ENCODE peak calls at places on chromosomes 13 and 19, in five cellular contexts. One of them, this sample, is unnamed.

GRCh38 chr19:5154129-5154798 is 185.4 kb downstream of the KDM4B start:
- DNase-seq in cardiac muscle cell: peak; percentile 22
- DNase-seq in neural progenitor cell: peak; percentile 64
- DNase-seq in A549: peak; percentile 26
- DNase-seq in left lung: peak; percentile 67
- DNase-seq in this sample: no peak

GRCh38 chr13:45538382-45538781 is 73.6 kb downstream of the COG3 start:
- DNase-seq in cardiac muscle cell: no peak
- DNase-seq in neural progenitor cell: peak; percentile 62
- DNase-seq in A549: no peak
- DNase-seq in left lung: peak; percentile 6
- DNase-seq in this sample: no peak

GRCh38 chr13:39561971-39562370 is 41.0 kb downstream of the LHFPL6 start:
- DNase-seq in cardiac muscle cell: no peak
- DNase-seq in neural progenitor cell: no peak
- DNase-seq in A549: no peak
- DNase-seq in left lung: no peak
- DNase-seq in this sample: peak; percentile 45

GRCh38 chr13:46716821-46717220 is 80.1 kb downstream of the ESD start:
- DNase-seq in cardiac muscle cell: no peak
- DNase-seq in neural progenitor cell: no peak
- DNase-seq in A549: no peak
- DNase-seq in left lung: no peak
- DNase-seq in this sample: no peak

GRCh38 chr13:114054830-114055439 is 77.5 kb downstream of the RASA3 start:
- DNase-seq in cardiac muscle cell: no peak
- DNase-seq in neural progenitor cell: no peak
- DNase-seq in A549: no peak
- DNase-seq in left lung: peak; percentile 54
- DNase-seq in this sample: no peak

GRCh38 chr19:1873524-1874473 is 10.4 kb upstream of the KLF16 start:
- DNase-seq in cardiac muscle cell: no peak
- DNase-seq in neural progenitor cell: no peak
- DNase-seq in A549: no peak
- DNase-seq in left lung: no peak
- DNase-seq in this sample: no peak

GRCh38 chr19:37869766-37870340 is 36.5 kb downstream of the WDR87 start:
- DNase-seq in cardiac muscle cell: no peak
- DNase-seq in neural progenitor cell: no peak
- DNase-seq in A549: no peak
- DNase-seq in left lung: no peak
- DNase-seq in this sample: no peak

GRCh38 chr13:80419416-80419815 is 78.5 kb upstream of the SPRY2 start:
- DNase-seq in cardiac muscle cell: no peak
- DNase-seq in neural progenitor cell: no peak
- DNase-seq in A549: no peak
- DNase-seq in left lung: no peak
- DNase-seq in this sample: no peak

GRCh38 chr19:8337728-8338127 is 5.3 kb downstream of the KANK3 start:
- DNase-seq in cardiac muscle cell: no peak
- DNase-seq in neural progenitor cell: no peak
- DNase-seq in A549: no peak
- DNase-seq in left lung: no peak
- DNase-seq in this sample: no peak

GRCh38 chr13:48817166-48817802 is 158.4 kb upstream of the FNDC3A start:
- DNase-seq in cardiac muscle cell: no peak
- DNase-seq in neural progenitor cell: no peak
- DNase-seq in A549: no peak
- DNase-seq in left lung: no peak
- DNase-seq in this sample: no peak

GRCh38 chr13:24263652-24264051 is 45.7 kb upstream of the C1QTNF9 start:
- DNase-seq in cardiac muscle cell: peak; percentile 71
- DNase-seq in neural progenitor cell: no peak
- DNase-seq in A549: no peak
- DNase-seq in left lung: no peak
- DNase-seq in this sample: no peak

GRCh38 chr13:49584771-49585182 is 581 bp downstream of the RCBTB1 start:
- DNase-seq in cardiac muscle cell: no peak
- DNase-seq in neural progenitor cell: peak; percentile 26
- DNase-seq in A549: no peak
- DNase-seq in left lung: no peak
- DNase-seq in this sample: no peak

GRCh38 chr13:21242236-21242635 is 65.8 kb downstream of the MRPL57 start:
- DNase-seq in cardiac muscle cell: no peak
- DNase-seq in neural progenitor cell: peak; percentile 74
- DNase-seq in A549: no peak
- DNase-seq in left lung: no peak
- DNase-seq in this sample: no peak

GRCh38 chr19:18861235-18861634 is 29.5 kb downstream of the UPF1 start:
- DNase-seq in cardiac muscle cell: no peak
- DNase-seq in neural progenitor cell: no peak
- DNase-seq in A549: no peak
- DNase-seq in left lung: no peak
- DNase-seq in this sample: no peak

GRCh38 chr13:48110930-48111721 is 16.2 kb upstream of the MED4 start:
- DNase-seq in cardiac muscle cell: peak; percentile 86
- DNase-seq in neural progenitor cell: no peak
- DNase-seq in A549: no peak
- DNase-seq in left lung: no peak
- DNase-seq in this sample: no peak

GRCh38 chr19:12783226-12783848 is 7.9 kb upstream of the JUNB start:
- DNase-seq in cardiac muscle cell: no peak
- DNase-seq in neural progenitor cell: no peak
- DNase-seq in A549: peak; percentile 47
- DNase-seq in left lung: no peak
- DNase-seq in this sample: no peak

GRCh38 chr13:110045202-110045601 is 258.8 kb upstream of the IRS2 start:
- DNase-seq in cardiac muscle cell: no peak
- DNase-seq in neural progenitor cell: no peak
- DNase-seq in A549: no peak
- DNase-seq in left lung: no peak
- DNase-seq in this sample: no peak

GRCh38 chr19:18456974-18457373 is 19.0 kb upstream of the ISYNA1 start:
- DNase-seq in cardiac muscle cell: no peak
- DNase-seq in neural progenitor cell: no peak
- DNase-seq in A549: no peak
- DNase-seq in left lung: peak; percentile 56
- DNase-seq in this sample: no peak

GRCh38 chr19:38892841-38893240 is 6.6 kb downstream of the SIRT2 start:
- DNase-seq in cardiac muscle cell: no peak
- DNase-seq in neural progenitor cell: no peak
- DNase-seq in A549: no peak
- DNase-seq in left lung: no peak
- DNase-seq in this sample: no peak

GRCh38 chr13:104301216-104301975 is 1235.2 kb upstream of the SLC10A2 start:
- DNase-seq in cardiac muscle cell: no peak
- DNase-seq in neural progenitor cell: no peak
- DNase-seq in A549: no peak
- DNase-seq in left lung: no peak
- DNase-seq in this sample: no peak

GRCh38 chr13:42600943-42601342 is 27.0 kb downstream of the TNFSF11 start:
- DNase-seq in cardiac muscle cell: peak; percentile 2
- DNase-seq in neural progenitor cell: no peak
- DNase-seq in A549: no peak
- DNase-seq in left lung: no peak
- DNase-seq in this sample: no peak

GRCh38 chr13:27080018-27080948 is 91.3 kb downstream of the USP12 start:
- DNase-seq in cardiac muscle cell: no peak
- DNase-seq in neural progenitor cell: no peak
- DNase-seq in A549: no peak
- DNase-seq in left lung: no peak
- DNase-seq in this sample: no peak

GRCh38 chr13:97264663-97265062 is 42.5 kb downstream of the MBNL2 start:
- DNase-seq in cardiac muscle cell: no peak
- DNase-seq in neural progenitor cell: no peak
- DNase-seq in A549: no peak
- DNase-seq in left lung: no peak
- DNase-seq in this sample: no peak

GRCh38 chr13:39451860-39452301 is 151.1 kb downstream of the LHFPL6 start:
- DNase-seq in cardiac muscle cell: peak; percentile 90
- DNase-seq in neural progenitor cell: no peak
- DNase-seq in A549: no peak
- DNase-seq in left lung: no peak
- DNase-seq in this sample: no peak

GRCh38 chr19:48479686-48480085 is 10.5 kb downstream of the CYTH2 start:
- DNase-seq in cardiac muscle cell: no peak
- DNase-seq in neural progenitor cell: no peak
- DNase-seq in A549: no peak
- DNase-seq in left lung: no peak
- DNase-seq in this sample: no peak

GRCh38 chr13:30415430-30416030 is 6.8 kb upstream of the UBE2L5 start:
- DNase-seq in cardiac muscle cell: no peak
- DNase-seq in neural progenitor cell: no peak
- DNase-seq in A549: no peak
- DNase-seq in left lung: no peak
- DNase-seq in this sample: no peak

DNA sequence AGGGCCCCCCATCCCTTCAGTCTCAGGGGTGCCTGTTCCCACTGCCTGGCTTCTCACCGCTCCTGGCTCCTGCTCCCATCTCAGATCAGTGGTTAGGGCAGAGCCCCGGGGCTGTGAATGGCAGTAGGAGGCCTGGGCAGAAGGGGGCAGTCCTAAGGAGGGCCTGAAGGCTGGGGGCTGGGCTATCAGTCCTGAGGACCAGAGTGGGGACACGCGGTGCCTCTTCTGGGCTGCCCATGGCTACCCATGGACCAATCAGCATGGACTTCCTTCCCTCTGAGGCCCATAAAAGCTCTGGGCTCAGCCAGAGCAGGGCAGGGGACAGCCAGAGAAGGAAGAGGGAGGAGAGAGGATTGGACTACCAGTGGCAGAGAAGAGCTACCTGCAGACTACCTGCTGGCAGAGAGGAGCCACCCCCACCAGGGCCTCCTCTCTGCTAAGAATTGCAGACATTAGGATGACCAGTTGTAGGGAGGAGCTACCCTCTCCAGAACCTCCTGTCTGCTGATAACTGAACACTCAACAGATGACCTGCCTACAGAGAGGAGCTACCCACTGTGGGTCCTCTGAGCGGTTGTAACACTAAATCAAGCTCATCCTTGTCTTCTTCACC is 12.1 kb upstream of the UBE2S start:
- DNase-seq in cardiac muscle cell: no peak
- DNase-seq in neural progenitor cell: no peak
- DNase-seq in A549: no peak
- DNase-seq in left lung: no peak
- DNase-seq in this sample: no peak
- H3K4me1 ChIP-seq in cardiac muscle cell: no peaks in the 10 kb centered on the region
- H3K4me1 ChIP-seq in neural progenitor cell: no peaks in the 10 kb centered on the region
- H3K4me1 ChIP-seq in A549: peaks cover 8% of the 10 kb centered on the region
- H3K4me1 ChIP-seq in left lung: no peaks in the 10 kb centered on the region
- H3K4me1 ChIP-seq in this sample: peaks cover 4% of the 10 kb centered on the region

DNA sequence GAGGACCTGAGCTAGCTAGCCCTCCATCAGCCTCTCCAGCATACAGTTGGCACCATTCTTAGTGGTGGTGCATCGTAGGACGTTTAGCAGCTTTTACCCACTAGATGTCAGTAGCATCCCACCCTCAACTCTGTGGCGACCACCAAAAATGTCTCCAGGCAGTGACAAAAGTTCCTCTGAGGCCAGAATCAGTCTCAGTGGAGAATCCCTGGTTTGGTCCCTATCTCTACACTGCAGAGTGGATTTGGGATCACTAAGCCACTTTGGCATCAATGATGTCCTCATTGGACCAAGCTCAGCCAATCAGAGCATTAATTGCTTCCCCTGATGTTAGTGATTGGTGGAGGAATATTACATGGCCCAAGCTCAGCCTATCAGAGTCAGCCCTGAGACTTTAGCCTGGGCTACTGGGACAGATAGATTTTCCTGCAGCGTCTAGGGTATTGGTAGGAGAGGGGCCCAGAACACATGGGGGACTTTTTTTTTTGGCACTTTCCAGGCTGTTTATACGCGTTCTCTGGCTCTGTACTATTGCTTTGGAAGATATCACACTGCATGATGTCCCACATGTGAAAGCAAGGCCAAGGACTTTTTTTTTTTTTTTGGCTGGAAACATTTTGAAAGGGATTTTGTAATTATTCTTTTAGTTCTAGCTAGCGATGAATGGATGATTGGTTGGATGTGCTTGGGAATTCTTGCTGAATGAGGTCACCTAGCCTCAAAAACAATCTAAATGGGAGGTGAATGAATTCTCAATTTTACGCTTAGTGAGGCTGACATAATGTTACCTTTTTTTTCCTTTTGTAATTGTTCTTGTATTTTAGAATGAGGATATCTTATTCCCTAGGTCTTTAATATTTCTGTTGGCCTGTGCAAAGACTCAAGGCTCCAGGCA is 7.0 kb downstream of the TMEM221 start:
- DNase-seq in cardiac muscle cell: peak; percentile 41
- DNase-seq in neural progenitor cell: peak; percentile 56
- DNase-seq in A549: peak; percentile 38
- DNase-seq in left lung: no peak
- DNase-seq in this sample: no peak
- TF ChIP-seq CTCF in cardiac muscle cell: peak; percentile 29
- TF ChIP-seq CTCF in neural progenitor cell: peak; percentile 63
- TF ChIP-seq CTCF in A549: peak; percentile 35
- TF ChIP-seq CTCF in left lung: peak; percentile 17
- TF ChIP-seq CTCF in this sample: peak; percentile 84

GRCh38 chr13:50721664-50721976 is 121.9 kb downstream of the DLEU7 start:
- DNase-seq in cardiac muscle cell: no peak
- DNase-seq in neural progenitor cell: no peak
- DNase-seq in A549: no peak
- DNase-seq in left lung: no peak
- DNase-seq in this sample: no peak
- H3K4me3 ChIP-seq in cardiac muscle cell: no peak overlapping the region
- H3K4me3 ChIP-seq in neural progenitor cell: no peak overlapping the region
- H3K4me3 ChIP-seq in A549: no peak overlapping the region
- H3K4me3 ChIP-seq in left lung: no peak overlapping the region
- H3K4me3 ChIP-seq in this sample: no peak overlapping the region

GRCh38 chr19:16595097-16595496 is 22.9 kb upstream of the SLC35E1 start:
- DNase-seq in cardiac muscle cell: no peak
- DNase-seq in neural progenitor cell: no peak
- DNase-seq in A549: no peak
- DNase-seq in left lung: peak; percentile 47
- DNase-seq in this sample: no peak
- H3K4me1 ChIP-seq in cardiac muscle cell: peaks cover 20% of the 10 kb centered on the region
- H3K4me1 ChIP-seq in neural progenitor cell: no peaks in the 10 kb centered on the region
- H3K4me1 ChIP-seq in A549: peaks cover 8% of the 10 kb centered on the region
- H3K4me1 ChIP-seq in left lung: peaks cover 41% of the 10 kb centered on the region
- H3K4me1 ChIP-seq in this sample: peaks cover 21% of the 10 kb centered on the region

This sample was measured in keratinocyte.